ENCODE peak calls at places on chromosomes 12 and 14, in eight cellular contexts. One of them, this sample, is unnamed.

GRCh38 chr12:11500222-11500860 is 105.0 kb upstream of the PRB2 start:
- DNase-seq in dorsolateral prefrontal cortex: peak; percentile 65
- DNase-seq in kidney epithelial cell: peak; percentile 28
- DNase-seq in upper lobe of right lung: peak; percentile 89
- DNase-seq in AG04450: peak; percentile 15
- DNase-seq in ovary: peak; percentile 48
- DNase-seq in CD8-positive, alpha-beta T cell: peak; percentile 68
- DNase-seq in A549: peak; percentile 49
- DNase-seq in this sample: peak; percentile 82

GRCh38 chr12:79407671-79408622 is 282.8 kb downstream of the PAWR start:
- DNase-seq in A549: peak; percentile 50
- DNase-seq in CD8-positive, alpha-beta T cell: no peak
- DNase-seq in AG04450: peak; percentile 81
- DNase-seq in ovary: peak; percentile 65
- DNase-seq in dorsolateral prefrontal cortex: no peak
- DNase-seq in upper lobe of right lung: no peak
- DNase-seq in kidney epithelial cell: peak; percentile 45
- DNase-seq in this sample: peak; percentile 86

GRCh38 chr12:43098078-43098477 is 453.9 kb downstream of the ADAMTS20 start:
- DNase-seq in kidney epithelial cell: no peak
- DNase-seq in upper lobe of right lung: no peak
- DNase-seq in AG04450: no peak
- DNase-seq in A549: no peak
- DNase-seq in dorsolateral prefrontal cortex: no peak
- DNase-seq in CD8-positive, alpha-beta T cell: no peak
- DNase-seq in ovary: no peak
- DNase-seq in this sample: no peak

GRCh38 chr14:29743566-29743965 is 184.1 kb downstream of the PRKD1 start:
- DNase-seq in AG04450: no peak
- DNase-seq in upper lobe of right lung: no peak
- DNase-seq in kidney epithelial cell: no peak
- DNase-seq in CD8-positive, alpha-beta T cell: no peak
- DNase-seq in dorsolateral prefrontal cortex: no peak
- DNase-seq in A549: no peak
- DNase-seq in ovary: no peak
- DNase-seq in this sample: no peak

GRCh38 chr12:46556105-46556559 is 183.6 kb upstream of the SLC38A2 start:
- DNase-seq in kidney epithelial cell: peak; percentile 79
- DNase-seq in ovary: no peak
- DNase-seq in CD8-positive, alpha-beta T cell: no peak
- DNase-seq in dorsolateral prefrontal cortex: no peak
- DNase-seq in upper lobe of right lung: no peak
- DNase-seq in AG04450: peak; percentile 92
- DNase-seq in A549: peak; percentile 19
- DNase-seq in this sample: peak; percentile 88

GRCh38 chr12:77796775-77797174 is 33.9 kb upstream of the NAV3 start:
- DNase-seq in AG04450: peak; percentile 15
- DNase-seq in CD8-positive, alpha-beta T cell: no peak
- DNase-seq in kidney epithelial cell: peak; percentile 16
- DNase-seq in ovary: no peak
- DNase-seq in dorsolateral prefrontal cortex: no peak
- DNase-seq in upper lobe of right lung: no peak
- DNase-seq in A549: no peak
- DNase-seq in this sample: peak; percentile 31

GRCh38 chr14:104550849-104551728 is 28.5 kb upstream of the C14orf180 start:
- DNase-seq in A549: peak; percentile 40
- DNase-seq in kidney epithelial cell: no peak
- DNase-seq in ovary: peak; percentile 4
- DNase-seq in AG04450: no peak
- DNase-seq in CD8-positive, alpha-beta T cell: no peak
- DNase-seq in dorsolateral prefrontal cortex: peak; percentile 6
- DNase-seq in upper lobe of right lung: peak; percentile 49
- DNase-seq in this sample: no peak

GRCh38 chr14:68815288-68816182 is 22.7 kb upstream of the ZFP36L1 start:
- DNase-seq in upper lobe of right lung: no peak
- DNase-seq in AG04450: no peak
- DNase-seq in CD8-positive, alpha-beta T cell: no peak
- DNase-seq in ovary: peak; percentile 17
- DNase-seq in A549: no peak
- DNase-seq in dorsolateral prefrontal cortex: no peak
- DNase-seq in kidney epithelial cell: no peak
- DNase-seq in this sample: no peak

GRCh38 chr12:113062502-113063395 is 6.2 kb downstream of the DTX1 start:
- DNase-seq in A549: no peak
- DNase-seq in AG04450: no peak
- DNase-seq in CD8-positive, alpha-beta T cell: no peak
- DNase-seq in upper lobe of right lung: peak; percentile 58
- DNase-seq in ovary: no peak
- DNase-seq in kidney epithelial cell: no peak
- DNase-seq in dorsolateral prefrontal cortex: no peak
- DNase-seq in this sample: no peak

GRCh38 chr14:75334191-75335051 is 55.8 kb downstream of the FOS start:
- DNase-seq in ovary: no peak
- DNase-seq in AG04450: no peak
- DNase-seq in A549: no peak
- DNase-seq in CD8-positive, alpha-beta T cell: peak; percentile 39
- DNase-seq in dorsolateral prefrontal cortex: no peak
- DNase-seq in upper lobe of right lung: peak; percentile 69
- DNase-seq in kidney epithelial cell: no peak
- DNase-seq in this sample: no peak

GRCh38 chr12:58895053-58895452 is 25.3 kb downstream of the LRIG3 start:
- DNase-seq in kidney epithelial cell: no peak
- DNase-seq in CD8-positive, alpha-beta T cell: no peak
- DNase-seq in A549: no peak
- DNase-seq in AG04450: no peak
- DNase-seq in dorsolateral prefrontal cortex: no peak
- DNase-seq in upper lobe of right lung: no peak
- DNase-seq in ovary: no peak
- DNase-seq in this sample: no peak

GRCh38 chr12:129551441-129551840 is 352.4 kb downstream of the TMEM132D start:
- DNase-seq in kidney epithelial cell: no peak
- DNase-seq in A549: no peak
- DNase-seq in upper lobe of right lung: no peak
- DNase-seq in ovary: no peak
- DNase-seq in CD8-positive, alpha-beta T cell: no peak
- DNase-seq in dorsolateral prefrontal cortex: no peak
- DNase-seq in AG04450: no peak
- DNase-seq in this sample: no peak

GRCh38 chr14:41668346-41668745 is 61.7 kb downstream of the LRFN5 start:
- DNase-seq in kidney epithelial cell: no peak
- DNase-seq in CD8-positive, alpha-beta T cell: no peak
- DNase-seq in upper lobe of right lung: no peak
- DNase-seq in AG04450: no peak
- DNase-seq in dorsolateral prefrontal cortex: no peak
- DNase-seq in A549: no peak
- DNase-seq in ovary: no peak
- DNase-seq in this sample: no peak

GRCh38 chr14:99188721-99189120 is 83.3 kb downstream of the BCL11B start:
- DNase-seq in upper lobe of right lung: no peak
- DNase-seq in kidney epithelial cell: no peak
- DNase-seq in AG04450: no peak
- DNase-seq in CD8-positive, alpha-beta T cell: no peak
- DNase-seq in ovary: no peak
- DNase-seq in A549: no peak
- DNase-seq in dorsolateral prefrontal cortex: no peak
- DNase-seq in this sample: no peak

GRCh38 chr14:101503431-101504095 is 57.7 kb upstream of the DIO3 start:
- DNase-seq in A549: no peak
- DNase-seq in kidney epithelial cell: no peak
- DNase-seq in AG04450: no peak
- DNase-seq in dorsolateral prefrontal cortex: peak; percentile 9
- DNase-seq in upper lobe of right lung: peak; percentile 42
- DNase-seq in CD8-positive, alpha-beta T cell: no peak
- DNase-seq in ovary: peak; percentile 13
- DNase-seq in this sample: no peak

GRCh38 chr14:77478796-77479195 is 19.8 kb downstream of the ISM2 start:
- DNase-seq in AG04450: no peak
- DNase-seq in ovary: no peak
- DNase-seq in dorsolateral prefrontal cortex: no peak
- DNase-seq in upper lobe of right lung: no peak
- DNase-seq in kidney epithelial cell: no peak
- DNase-seq in A549: no peak
- DNase-seq in CD8-positive, alpha-beta T cell: no peak
- DNase-seq in this sample: no peak

GRCh38 chr12:53056901-53057300 is 7.0 kb downstream of the TNS2 start:
- DNase-seq in dorsolateral prefrontal cortex: peak; percentile 16
- DNase-seq in ovary: no peak
- DNase-seq in AG04450: no peak
- DNase-seq in kidney epithelial cell: no peak
- DNase-seq in CD8-positive, alpha-beta T cell: no peak
- DNase-seq in upper lobe of right lung: peak; percentile 48
- DNase-seq in A549: no peak
- DNase-seq in this sample: no peak

GRCh38 chr14:65170318-65170717 is 68.0 kb upstream of the MAX start:
- DNase-seq in upper lobe of right lung: no peak
- DNase-seq in dorsolateral prefrontal cortex: no peak
- DNase-seq in A549: no peak
- DNase-seq in kidney epithelial cell: no peak
- DNase-seq in AG04450: no peak
- DNase-seq in ovary: no peak
- DNase-seq in CD8-positive, alpha-beta T cell: no peak
- DNase-seq in this sample: no peak

GRCh38 chr12:8887285-8887715 is 27.0 kb upstream of the PHC1 start:
- DNase-seq in AG04450: no peak
- DNase-seq in ovary: no peak
- DNase-seq in kidney epithelial cell: peak; percentile 45
- DNase-seq in dorsolateral prefrontal cortex: no peak
- DNase-seq in upper lobe of right lung: no peak
- DNase-seq in CD8-positive, alpha-beta T cell: no peak
- DNase-seq in A549: no peak
- DNase-seq in this sample: peak; percentile 51

GRCh38 chr12:78034025-78034424 is 203.3 kb downstream of the NAV3 start:
- DNase-seq in kidney epithelial cell: no peak
- DNase-seq in ovary: peak; percentile 57
- DNase-seq in upper lobe of right lung: no peak
- DNase-seq in AG04450: no peak
- DNase-seq in CD8-positive, alpha-beta T cell: no peak
- DNase-seq in A549: no peak
- DNase-seq in dorsolateral prefrontal cortex: no peak
- DNase-seq in this sample: no peak

GRCh38 chr12:93323625-93324165 is 54.0 kb upstream of the NUDT4 start:
- DNase-seq in AG04450: no peak
- DNase-seq in A549: no peak
- DNase-seq in upper lobe of right lung: no peak
- DNase-seq in CD8-positive, alpha-beta T cell: no peak
- DNase-seq in kidney epithelial cell: no peak
- DNase-seq in dorsolateral prefrontal cortex: no peak
- DNase-seq in ovary: no peak
- DNase-seq in this sample: peak; percentile 48

GRCh38 chr14:101215936-101216335 is 312.4 kb upstream of the RTL1 start:
- DNase-seq in upper lobe of right lung: no peak
- DNase-seq in kidney epithelial cell: no peak
- DNase-seq in dorsolateral prefrontal cortex: no peak
- DNase-seq in A549: no peak
- DNase-seq in ovary: no peak
- DNase-seq in CD8-positive, alpha-beta T cell: no peak
- DNase-seq in AG04450: no peak
- DNase-seq in this sample: no peak

DNA sequence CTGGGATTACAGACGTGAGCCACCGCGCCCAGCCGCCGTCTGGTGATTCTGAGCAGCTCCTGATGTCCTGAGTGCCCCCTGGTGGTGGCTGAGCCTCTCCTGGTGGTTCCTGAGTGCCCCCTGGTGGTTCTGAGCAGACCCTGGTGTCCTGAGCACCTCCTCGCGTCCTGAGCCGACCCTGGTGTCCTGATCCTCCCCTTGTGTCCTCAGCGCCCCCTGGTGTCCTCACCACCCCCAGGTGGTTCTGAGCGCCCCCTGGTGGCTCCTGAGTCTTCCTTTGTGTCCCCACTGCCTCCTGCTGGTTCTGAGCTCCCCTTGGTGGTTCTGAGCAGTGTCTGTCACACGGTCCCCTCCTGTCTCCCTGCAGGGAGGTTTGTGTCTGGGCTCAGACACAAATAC is 1304.9 kb downstream of the TMEM121 start:
- DNase-seq in CD8-positive, alpha-beta T cell: peak; percentile 20
- DNase-seq in upper lobe of right lung: peak; percentile 71
- DNase-seq in dorsolateral prefrontal cortex: no peak
- DNase-seq in ovary: no peak
- DNase-seq in kidney epithelial cell: no peak
- DNase-seq in A549: no peak
- DNase-seq in AG04450: no peak
- DNase-seq in this sample: no peak
- TF ChIP-seq CTCF in CD8-positive, alpha-beta T cell: peak; percentile 58
- TF ChIP-seq CTCF in upper lobe of right lung: peak; percentile 37
- TF ChIP-seq CTCF in dorsolateral prefrontal cortex: no peak
- TF ChIP-seq CTCF in ovary: no peak
- TF ChIP-seq CTCF in kidney epithelial cell: peak; percentile 56
- TF ChIP-seq CTCF in A549: no peak
- TF ChIP-seq CTCF in AG04450: peak; percentile 4
- TF ChIP-seq CTCF in this sample: no peak

DNA sequence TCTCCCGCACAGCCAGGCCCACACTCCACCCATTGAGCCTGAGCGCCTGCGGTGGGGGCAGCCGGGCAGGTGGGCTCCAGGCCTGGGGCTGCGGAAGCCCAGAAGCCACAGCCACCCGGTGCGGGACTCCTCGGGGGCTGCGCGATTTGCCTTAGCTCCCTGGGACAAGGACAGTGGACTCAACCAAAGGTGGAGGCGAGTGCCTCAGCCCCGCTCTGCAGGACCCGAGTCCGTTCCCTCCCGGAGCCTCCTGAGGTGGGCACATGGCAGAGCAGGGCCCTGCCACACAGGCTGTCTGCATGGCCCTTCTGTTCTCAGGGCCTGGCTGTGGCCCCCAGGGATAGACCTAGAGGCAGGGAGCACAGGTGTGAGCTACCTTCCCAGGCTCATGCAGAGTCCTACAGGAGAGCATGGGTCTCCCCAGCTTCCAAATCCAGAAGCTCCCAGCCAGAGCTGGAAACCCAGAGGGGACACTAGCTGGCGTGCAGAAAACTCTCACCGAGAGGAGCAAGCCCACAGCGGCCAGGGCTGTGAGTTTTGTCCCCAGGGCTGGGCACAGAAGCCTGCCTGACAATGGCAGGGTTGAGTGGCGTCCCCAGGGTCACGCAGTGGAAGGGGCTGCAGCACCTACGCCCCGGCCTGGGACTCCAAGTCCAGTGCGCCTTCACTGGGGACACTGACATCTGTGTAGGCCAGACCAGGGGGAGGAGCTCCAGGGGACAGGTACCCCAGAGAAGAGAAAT is 22.2 kb upstream of the LRTM2 start:
- DNase-seq in dorsolateral prefrontal cortex: no peak
- DNase-seq in ovary: no peak
- DNase-seq in AG04450: no peak
- DNase-seq in kidney epithelial cell: no peak
- DNase-seq in CD8-positive, alpha-beta T cell: no peak
- DNase-seq in upper lobe of right lung: peak; percentile 69
- DNase-seq in A549: no peak
- DNase-seq in this sample: no peak
- H3K4me3 ChIP-seq in dorsolateral prefrontal cortex: no peak overlapping the region
- H3K4me3 ChIP-seq in ovary: no peak overlapping the region
- H3K4me3 ChIP-seq in AG04450: no peak overlapping the region
- H3K4me3 ChIP-seq in kidney epithelial cell: no peak overlapping the region
- H3K4me3 ChIP-seq in CD8-positive, alpha-beta T cell: no peak overlapping the region
- H3K4me3 ChIP-seq in upper lobe of right lung: no peak overlapping the region
- H3K4me3 ChIP-seq in A549: no peak overlapping the region
- H3K4me3 ChIP-seq in this sample: no peak overlapping the region

GRCh38 chr14:26286066-26286791 is 311.6 kb downstream of the NOVA1 start:
- DNase-seq in ovary: peak; percentile 20
- DNase-seq in A549: no peak
- DNase-seq in kidney epithelial cell: no peak
- DNase-seq in upper lobe of right lung: no peak
- DNase-seq in dorsolateral prefrontal cortex: no peak
- DNase-seq in AG04450: no peak
- DNase-seq in CD8-positive, alpha-beta T cell: no peak
- DNase-seq in this sample: no peak
- TF ChIP-seq CTCF in ovary: no peak
- TF ChIP-seq CTCF in A549: no peak
- TF ChIP-seq CTCF in kidney epithelial cell: no peak
- TF ChIP-seq CTCF in upper lobe of right lung: no peak
- TF ChIP-seq CTCF in dorsolateral prefrontal cortex: no peak
- TF ChIP-seq CTCF in AG04450: no peak
- TF ChIP-seq CTCF in CD8-positive, alpha-beta T cell: no peak
- TF ChIP-seq CTCF in this sample: no peak

GRCh38 chr12:116282371-116283286 is 5.1 kb upstream of the MED13L start:
- DNase-seq in upper lobe of right lung: no peak
- DNase-seq in CD8-positive, alpha-beta T cell: no peak
- DNase-seq in kidney epithelial cell: no peak
- DNase-seq in dorsolateral prefrontal cortex: no peak
- DNase-seq in ovary: no peak
- DNase-seq in AG04450: no peak
- DNase-seq in A549: no peak
- DNase-seq in this sample: no peak
- H3K4me3 ChIP-seq in upper lobe of right lung: no peak overlapping the region
- H3K4me3 ChIP-seq in CD8-positive, alpha-beta T cell: no peak overlapping the region
- H3K4me3 ChIP-seq in kidney epithelial cell: no peak overlapping the region
- H3K4me3 ChIP-seq in dorsolateral prefrontal cortex: no peak overlapping the region
- H3K4me3 ChIP-seq in ovary: no peak overlapping the region
- H3K4me3 ChIP-seq in AG04450: no peak overlapping the region
- H3K4me3 ChIP-seq in A549: no peak overlapping the region
- H3K4me3 ChIP-seq in this sample: no peak overlapping the region